ENCODE peak calls at places on chromosomes 11 and 22, in six cellular contexts. I is fibroblast of lung, B is H1, S is GM23338, O is keratinocyte, L is PC-3. G is an unnamed sample.

GRCh38 chr22:45505991-45506743 is 3.5 kb downstream of the FBLN1 start:
- DNase-seq in I (no peak), B (no peak), S (peak; percentile 31), O (no peak), L (no peak), G (no peak)

GRCh38 chr22:26672060-26672471 is 14.7 kb downstream of the MIAT start:
- DNase-seq in I (no peak), B (no peak), S (no peak), O (no peak), L (no peak), G (no peak)

GRCh38 chr22:27438271-27438980 is 363.1 kb downstream of the MN1 start:
- DNase-seq in I (peak; percentile 48), B (no peak), S (no peak), O (no peak), L (peak; percentile 43), G (peak; percentile 71)

GRCh38 chr22:28424427-28425080 is 255.1 kb downstream of the TTC28 start:
- DNase-seq in I (peak; percentile 60), B (no peak), S (no peak), O (no peak), L (peak; percentile 68), G (no peak)

GRCh38 chr22:46010177-46010867 is 33.4 kb upstream of the WNT7B start:
- DNase-seq in I (peak; percentile 88), B (no peak), S (no peak), O (peak; percentile 36), L (peak; percentile 80), G (no peak)

GRCh38 chr11:120516461-120517389 is 5.2 kb downstream of the GRIK4 start:
- DNase-seq in I (no peak), B (no peak), S (no peak), O (no peak), L (no peak), G (no peak)

GRCh38 chr11:117290809-117291396 is at the start of gene BACE1-AS:
- DNase-seq in I (no peak), B (no peak), S (no peak), O (no peak), L (no peak), G (no peak)

GRCh38 chr11:124069429-124070401 is 28.6 kb upstream of the OR10G7 start:
- DNase-seq in I (peak; percentile 54), B (peak; percentile 77), S (peak; percentile 86), O (no peak), L (peak; percentile 63), G (peak; percentile 87)

GRCh38 chr11:14059491-14059890 is 97.0 kb downstream of the SPON1 start:
- DNase-seq in I (no peak), B (no peak), S (peak; percentile 50), O (no peak), L (peak; percentile 30), G (peak; percentile 3)

GRCh38 chr11:61777234-61778090 is 14.9 kb downstream of the TMEM258 start:
- DNase-seq in I (peak; percentile 11), B (peak; percentile 92), S (peak; percentile 84), O (no peak), L (no peak), G (peak; percentile 61)

GRCh38 chr11:113603277-113604059 is 102.6 kb downstream of the TMPRSS5 start:
- DNase-seq in I (peak; percentile 78), B (no peak), S (no peak), O (no peak), L (no peak), G (no peak)

GRCh38 chr11:35083181-35084061 is 55.5 kb upstream of the CD44 start:
- DNase-seq in I (peak; percentile 99), B (no peak), S (peak; percentile 37), O (peak; percentile 57), L (peak; percentile 57), G (peak; percentile 74)

GRCh38 chr22:39932918-39933649 is 27.1 kb upstream of the TMA7B start:
- DNase-seq in I (no peak), B (peak; percentile 86), S (peak; percentile 95), O (no peak), L (peak; percentile 52), G (peak; percentile 37)

GRCh38 chr11:133892126-133892525 is 46.8 kb upstream of the SPATA19 start:
- DNase-seq in I (no peak), B (no peak), S (no peak), O (no peak), L (no peak), G (no peak)

GRCh38 chr11:76577199-76577920 is 93.2 kb downstream of the LRRC32 start:
- DNase-seq in I (peak; percentile 85), B (no peak), S (no peak), O (peak; percentile 58), L (peak; percentile 98), G (peak; percentile 79)

GRCh38 chr11:77654770-77655434 is 17.3 kb upstream of the CLNS1A start:
- DNase-seq in I (peak; percentile 52), B (no peak), S (no peak), O (no peak), L (no peak), G (no peak)

GRCh38 chr11:130721736-130722135 is 194.5 kb downstream of the SNX19 start:
- DNase-seq in I (peak; percentile 78), B (no peak), S (no peak), O (no peak), L (peak; percentile 62), G (no peak)

GRCh38 chr22:33565580-33565995 is 354.7 kb downstream of the LARGE1 start:
- DNase-seq in I (no peak), B (no peak), S (no peak), O (no peak), L (no peak), G (no peak)

GRCh38 chr11:112321521-112322172 is 61.0 kb upstream of the PLET1 start:
- DNase-seq in I (peak; percentile 90), B (no peak), S (peak; percentile 60), O (peak; percentile 86), L (peak; percentile 96), G (peak; percentile 89)

GRCh38 chr11:5289696-5290095 is 12.1 kb downstream of the OR51B4 start:
- DNase-seq in I (peak; percentile 12), B (no peak), S (no peak), O (no peak), L (no peak), G (no peak)

GRCh38 chr11:11349870-11350325 is 3.2 kb downstream of the CSNK2A3 start:
- DNase-seq in I (peak; percentile 89), B (no peak), S (no peak), O (no peak), L (peak; percentile 70), G (no peak)

GRCh38 chr11:102473543-102473942 is 21.0 kb upstream of the TMEM123 start:
- DNase-seq in I (no peak), B (no peak), S (no peak), O (no peak), L (no peak), G (no peak)

GRCh38 chr11:69114362-69114761 is 41.4 kb upstream of the SMIM38 start:
- DNase-seq in I (no peak), B (no peak), S (no peak), O (no peak), L (no peak), G (no peak)

GRCh38 chr11:10488581-10489443 is 33.7 kb downstream of the AMPD3 start:
- DNase-seq in I (no peak), B (no peak), S (no peak), O (peak; percentile 87), L (no peak), G (no peak)

GRCh38 chr11:121671276-121672168 is 218.8 kb upstream of the SORL1-AS1 start:
- DNase-seq in I (peak; percentile 95), B (peak; percentile 16), S (no peak), O (no peak), L (no peak), G (no peak)

DNA sequence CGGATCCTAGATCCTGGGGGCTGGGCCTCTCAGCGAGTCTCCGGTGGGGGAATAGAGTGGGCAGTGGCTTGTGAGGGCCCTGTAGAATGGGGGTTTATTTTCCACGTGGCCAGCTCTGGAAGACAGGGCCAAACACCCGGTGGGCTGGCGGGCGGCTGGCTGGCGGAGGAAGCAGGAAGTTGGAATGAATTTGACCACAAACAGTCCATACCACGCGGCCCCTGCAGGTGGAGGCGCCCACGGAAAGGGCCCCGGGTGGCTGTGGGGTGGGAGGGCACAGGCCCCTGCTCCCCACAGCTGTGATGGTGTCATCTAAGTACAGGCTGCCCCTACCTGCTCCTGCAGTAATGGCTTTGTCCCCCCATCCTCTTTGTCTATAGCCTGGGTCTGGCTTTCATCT is 15.1 kb downstream of the MCAT start:
- DNase-seq in I (no peak), B (no peak), S (no peak), O (no peak), L (no peak), G (no peak)
- H3K4me3 ChIP-seq in I (no peak overlapping the region), B (no peak overlapping the region), S (no peak overlapping the region), O (no peak overlapping the region), L (peak overlapping the region; percentile 44), G (no peak overlapping the region)

GRCh38 chr22:20076627-20077172 is 3.3 kb upstream of the DGCR8 start:
- DNase-seq in I (no peak), B (no peak), S (peak; percentile 41), O (no peak), L (no peak), G (no peak)

GRCh38 chr22:20080445-20080775 is 369 bp downstream of the DGCR8 start:
- DNase-seq in I (peak; percentile 50), B (peak; percentile 73), S (peak; percentile 68), O (no peak), L (peak; percentile 41), G (peak; percentile 71)

GRCh38 chr22:20080776-20081654 is 974 bp downstream of the DGCR8 start:
- DNase-seq in I (peak; percentile 74), B (no peak), S (peak; percentile 69), O (no peak), L (peak; percentile 46), G (peak; percentile 40)

GRCh38 chr22:20083157-20083890 is 3.3 kb downstream of the DGCR8 start:
- DNase-seq in I (no peak), B (no peak), S (no peak), O (no peak), L (no peak), G (no peak)

GRCh38 chr22:20079745-20080444 is at the start of gene DGCR8:
- DNase-seq in I (peak; percentile 92), B (peak; percentile 91), S (peak; percentile 96), O (peak; percentile 49), L (peak; percentile 93), G (peak; percentile 96)
- TF ChIP-seq EZH2 in I (no peak), B (no peak), S (no peak), O (no peak), L (no peak), G (no peak)

DNA sequence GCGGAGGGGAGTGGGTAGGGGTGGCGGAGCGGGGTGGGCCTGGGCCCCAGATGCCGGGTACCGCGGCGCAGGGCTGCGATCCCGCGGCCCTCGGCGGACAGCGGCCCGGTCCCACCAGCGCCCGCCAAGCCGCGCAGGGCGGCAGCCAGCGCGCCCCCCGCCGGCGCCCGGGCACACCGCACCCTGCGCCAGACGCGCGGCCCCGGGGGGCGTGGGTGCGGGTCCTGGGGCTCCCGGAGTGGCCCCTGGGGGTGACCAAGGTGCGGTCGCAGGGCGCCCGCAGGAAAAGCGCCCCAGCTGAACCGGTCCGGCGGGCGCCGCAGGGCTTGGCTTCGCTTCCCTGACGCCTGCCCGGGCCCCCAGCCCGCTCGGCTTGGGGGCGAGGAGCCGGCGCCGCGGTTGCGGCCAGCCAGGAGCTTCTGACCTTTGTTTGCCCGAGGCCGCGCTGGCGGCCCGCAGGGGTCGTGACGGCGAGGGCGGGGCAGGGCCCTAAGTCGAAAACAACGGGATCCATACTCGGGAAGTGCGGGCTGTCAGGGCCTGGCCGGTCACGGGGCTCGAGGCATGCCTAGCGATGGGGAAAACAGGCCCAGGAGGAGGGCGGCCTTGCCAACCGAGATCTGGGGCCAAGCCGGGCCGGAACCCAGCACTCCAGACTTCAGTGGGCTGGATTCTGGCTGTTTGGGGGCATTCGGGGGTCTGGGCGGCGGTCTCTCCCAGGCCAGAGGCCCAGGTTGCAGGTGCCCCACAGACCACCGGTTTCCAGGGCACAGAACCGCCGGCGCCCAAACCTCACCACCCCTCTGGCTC is 581 bp upstream of the AP5B1 start:
- DNase-seq in I (no peak), B (peak; percentile 82), S (peak; percentile 82), O (no peak), L (peak; percentile 39), G (peak; percentile 56)
- H3K4me3 ChIP-seq in I (no peak overlapping the region), B (peak overlapping the region; percentile 49), S (peak overlapping the region; percentile 71), O (peak overlapping the region; percentile 25), L (peak overlapping the region; percentile 55), G (peak overlapping the region; percentile 98)

GRCh38 chr22:30778261-30778660 is 83.6 kb downstream of the OSBP2 start:
- DNase-seq in I (no peak), B (no peak), S (no peak), O (no peak), L (no peak), G (no peak)
- TF ChIP-seq EZH2 in I (no peak), B (no peak), S (no peak), O (no peak), L (no peak), G (no peak)